ENCODE peak calls at places on chromosome 11, in four cellular contexts. Q is H1, N is HepG2, Y is GM12878. W is an unnamed sample. For H3K4me1, the result is how much of the 10 kb centered on the place peaks cover.

GRCh38 chr11:5043385-5043784 is 2.9 kb upstream of the OR52J3 start:
- DNase-seq in Q (no peak), Y (no peak), N (no peak), W (no peak)

GRCh38 chr11:100672483-100673038 is 14.5 kb upstream of the ARHGAP42 start:
- DNase-seq in Q (no peak), Y (no peak), N (no peak), W (no peak)

GRCh38 chr11:128448487-128448886 is 138.9 kb downstream of the ETS1 start:
- DNase-seq in Y (no peak), N (peak), Q (peak), W (no peak)

GRCh38 chr11:79055866-79056632 is 384.8 kb downstream of the TENM4 start:
- DNase-seq in Y (no peak), Q (no peak), N (no peak), W (no peak)

GRCh38 chr11:28738549-28738948 is 630.4 kb downstream of the METTL15 start:
- DNase-seq in Y (no peak), N (no peak), Q (no peak), W (no peak)

GRCh38 chr11:120316880-120317688 is 8.0 kb upstream of the TLCD5 start:
- DNase-seq in Y (no peak), Q (no peak), N (no peak), W (no peak)

GRCh38 chr11:68002943-68003845 is 703 bp downstream of the UNC93B1 start:
- DNase-seq in Q (no peak), Y (no peak), N (no peak), W (no peak)

GRCh38 chr11:118921121-118921928 is 4.4 kb downstream of the BCL9L start:
- DNase-seq in Q (no peak), Y (no peak), N (peak), W (no peak)

GRCh38 chr11:98625526-98625925 is 395.2 kb upstream of the CNTN5 start:
- DNase-seq in Q (no peak), N (no peak), Y (no peak), W (no peak)

GRCh38 chr11:122863704-122864326 is 18.7 kb upstream of the JHY start:
- DNase-seq in Y (no peak), N (no peak), Q (no peak), W (no peak)

GRCh38 chr11:74989269-74989655 is 529 bp downstream of the NEU3 start:
- DNase-seq in N (no peak), Q (no peak), Y (no peak), W (no peak)

GRCh38 chr11:113904379-113905101 is at the start of gene HTR3B:
- DNase-seq in Y (no peak), N (no peak), Q (no peak), W (no peak)

GRCh38 chr11:124762624-124763155 is 600 bp upstream of the ESAM start:
- DNase-seq in Q (no peak), Y (no peak), N (no peak), W (no peak)

GRCh38 chr11:11731311-11732083 is 109.7 kb upstream of the GALNT18 start:
- DNase-seq in Y (no peak), Q (no peak), N (no peak), W (no peak)

GRCh38 chr11:91272089-91272488 is 952.5 kb upstream of the FAT3 start:
- DNase-seq in Q (no peak), N (no peak), Y (no peak), W (no peak)

GRCh38 chr11:396948-397548 is 3.0 kb downstream of the PKP3 start:
- DNase-seq in Q (no peak), N (peak), Y (no peak), W (no peak)

GRCh38 chr11:67504023-67504949 is 877 bp downstream of the PITPNM1 start:
- DNase-seq in Q (no peak), N (no peak), Y (no peak), W (no peak)

GRCh38 chr11:62392944-62393628 is 25.7 kb upstream of the SCGB1A1 start:
- DNase-seq in Y (no peak), N (peak), Q (no peak), W (no peak)

GRCh38 chr11:30445056-30445455 is 122.2 kb downstream of the ARL14EP start:
- DNase-seq in Y (no peak), Q (no peak), N (no peak), W (no peak)

GRCh38 chr11:10605941-10606381 is 37.5 kb upstream of the LYVE1 start:
- DNase-seq in N (peak), Q (no peak), Y (no peak), W (peak)

GRCh38 chr11:31417816-31418215 is 48.2 kb downstream of the DNAJC24 start:
- DNase-seq in N (no peak), Q (no peak), Y (no peak), W (no peak)

GRCh38 chr11:8209208-8209807 is 40.5 kb upstream of the RIC3 start:
- DNase-seq in Q (no peak), Y (no peak), N (no peak), W (no peak)

GRCh38 chr11:43503417-43503816 is 144.7 kb downstream of the TTC17 start:
- DNase-seq in N (no peak), Y (no peak), Q (no peak), W (no peak)

GRCh38 chr11:117856892-117857291 is 19.6 kb downstream of the FXYD6 start:
- DNase-seq in Y (no peak), N (no peak), Q (no peak), W (no peak)

GRCh38 chr11:14189874-14190273 is 169.1 kb downstream of the RRAS2 start:
- DNase-seq in Y (no peak), Q (no peak), N (no peak), W (no peak)

GRCh38 chr11:123122341-123122740 is 60.4 kb upstream of the HSPA8 start:
- DNase-seq in Q (no peak), Y (no peak), N (no peak), W (no peak)

GRCh38 chr11:116312560-116313340 is 460.0 kb downstream of the BUD13 start:
- DNase-seq in N (no peak), Q (no peak), Y (no peak), W (no peak)

GRCh38 chr11:121437018-121437685 is 15.0 kb upstream of the SORL1 start:
- DNase-seq in Y (no peak), Q (no peak), N (no peak), W (no peak)

GRCh38 chr11:121249039-121249663 is 43.4 kb upstream of the SC5D start:
- DNase-seq in Q (no peak), N (peak), Y (no peak), W (peak)

GRCh38 chr11:121741954-121742361 is 289.2 kb upstream of the SORL1-AS1 start:
- DNase-seq in N (no peak), Y (no peak), Q (no peak), W (no peak)

GRCh38 chr11:103594283-103594682 is 442.2 kb upstream of the DDI1 start:
- DNase-seq in Q (no peak), Y (no peak), N (no peak), W (no peak)

GRCh38 chr11:111939836-111940604 is 2.9 kb downstream of the DIXDC1 start:
- DNase-seq in N (no peak), Q (no peak), Y (no peak), W (no peak)

GRCh38 chr11:129143335-129143734 is 48.8 kb downstream of the ARHGAP32 start:
- DNase-seq in Q (peak), Y (no peak), N (peak), W (no peak)

GRCh38 chr11:11155962-11156815 is 196.9 kb downstream of the CSNK2A3 start:
- DNase-seq in Q (peak), N (no peak), Y (no peak), W (no peak)

GRCh38 chr11:67632982-67633755 is 3.4 kb upstream of the NUDT8 start:
- DNase-seq in Q (no peak), N (no peak), Y (no peak), W (no peak)

GRCh38 chr11:40183073-40184064 is 1276.1 kb downstream of the LRRC4C start:
- DNase-seq in Q (no peak), N (no peak), Y (peak), W (no peak)

GRCh38 chr11:12841946-12842630 is 167.0 kb upstream of the RASSF10 start:
- DNase-seq in Y (no peak), Q (no peak), N (no peak), W (no peak)

GRCh38 chr11:64529559-64530520 is 61.2 kb upstream of the SLC22A12 start:
- DNase-seq in Y (no peak), Q (no peak), N (no peak), W (no peak)

GRCh38 chr11:808427-809286 is 1.1 kb upstream of the RPLP2 start:
- DNase-seq in N (peak), Q (no peak), Y (no peak), W (no peak)

GRCh38 chr11:66324626-66325025 is 7.8 kb upstream of the CD248 start:
- DNase-seq in N (no peak), Y (no peak), Q (no peak), W (no peak)

DNA sequence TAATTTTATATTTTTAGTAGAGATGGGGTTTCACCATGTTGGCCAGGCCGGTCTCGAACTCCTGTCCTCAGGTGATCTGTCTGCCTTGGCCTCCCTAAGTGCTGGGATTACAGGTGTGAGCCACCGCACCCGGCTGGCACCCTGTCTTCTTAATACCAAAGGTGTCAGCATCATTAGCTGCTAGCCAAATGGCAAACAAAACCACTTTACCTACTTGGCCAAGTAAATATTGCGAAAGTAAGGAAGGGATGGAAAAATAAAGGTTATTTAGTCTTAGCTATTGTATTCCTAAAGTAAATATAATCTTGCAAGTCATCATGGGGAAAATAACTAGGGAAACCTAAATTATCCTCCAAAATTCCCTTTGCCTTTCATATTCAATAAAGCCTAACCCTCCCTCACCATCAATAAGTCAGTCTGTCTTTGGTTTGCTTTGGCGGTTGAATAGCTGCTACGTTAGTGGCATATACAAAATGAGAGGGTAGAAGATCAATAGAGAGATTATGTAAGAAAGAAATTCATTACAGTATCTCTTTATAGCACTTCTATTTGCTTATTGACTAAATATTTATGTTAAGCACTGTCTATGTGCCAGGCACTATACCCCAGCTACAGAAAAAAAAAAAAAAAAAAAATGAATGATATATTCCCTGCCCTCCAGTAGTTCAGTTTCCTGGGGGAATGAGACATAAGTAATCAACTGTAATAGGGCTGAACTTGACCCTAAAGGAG is 40.2 kb upstream of the CFAP300 start:
- DNase-seq in Y (no peak), N (peak), Q (no peak), W (no peak)
- TF ChIP-seq YY1 in Y (no peak), N (no peak), Q (no peak), W (no peak)

GRCh38 chr11:60370811-60371297 is 7.5 kb upstream of the MS4A7 start:
- DNase-seq in Y (no peak), N (peak), Q (no peak), W (no peak)
- TF ChIP-seq SUZ12 in Y (no peak), N (no peak), Q (no peak), W (no peak)

GRCh38 chr11:2386591-2386990 is 9.5 kb downstream of the CD81 start:
- DNase-seq in Y (no peak), Q (no peak), N (no peak), W (no peak)

GRCh38 chr11:2390091-2390870 is 10.3 kb upstream of the TSSC4 start:
- DNase-seq in Y (no peak), Q (no peak), N (no peak), W (no peak)

GRCh38 chr11:2387266-2387982 is 10.3 kb downstream of the CD81 start:
- DNase-seq in N (no peak), Y (no peak), Q (no peak), W (no peak)

GRCh38 chr11:2389344-2390026 is 11.1 kb upstream of the TSSC4 start:
- DNase-seq in N (no peak), Q (no peak), Y (no peak), W (no peak)

GRCh38 chr11:2388431-2389024 is 11.4 kb downstream of the CD81 start:
- DNase-seq in Q (no peak), Y (no peak), N (no peak), W (no peak)
- H3K4me1 ChIP-seq in Q (under half), Y (half or more), N (under half), W (under half)

GRCh38 chr11:1876361-1877063 is 15.2 kb downstream of the PRR33 start:
- DNase-seq in N (peak), Q (peak), Y (no peak), W (peak)
- TF ChIP-seq YY1 in N (no peak), Q (no peak), Y (no peak), W (no peak)

DNA sequence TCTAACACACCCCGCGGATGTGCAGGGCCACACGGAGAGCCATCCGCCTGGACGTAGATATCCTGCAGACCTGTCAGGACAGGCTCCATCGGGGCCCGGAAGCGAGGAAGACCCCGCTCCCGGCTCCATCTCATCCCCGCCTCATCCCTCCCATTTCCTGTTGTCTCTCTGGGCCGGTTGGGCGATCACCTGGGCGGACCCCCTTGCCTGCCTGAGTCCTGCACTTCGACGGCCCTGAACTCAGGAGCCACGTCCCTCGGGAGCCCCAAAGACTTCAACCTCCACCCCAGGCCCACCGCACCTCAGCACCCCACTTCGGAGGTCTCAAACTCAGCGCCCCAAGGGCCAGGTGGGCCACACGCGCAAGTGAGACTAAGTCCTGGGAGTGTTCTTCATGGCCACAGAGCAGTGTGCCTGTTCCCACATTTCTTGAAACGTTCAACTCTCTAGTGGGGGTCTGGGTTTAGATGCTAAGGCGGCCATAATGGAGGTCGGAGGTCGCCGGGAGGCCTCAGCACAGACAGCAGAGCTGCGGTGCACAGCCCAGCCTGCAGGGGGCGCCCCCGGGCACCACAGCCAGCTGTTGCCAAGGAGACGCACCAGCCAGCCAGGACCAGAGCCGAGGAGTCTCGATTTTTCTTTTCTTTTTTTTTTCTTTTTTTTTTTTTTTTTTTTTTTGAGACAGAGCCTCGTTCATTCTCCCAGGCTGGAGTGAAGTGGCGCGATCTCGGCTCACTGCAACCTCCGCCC is 26.0 kb upstream of the FADD start:
- DNase-seq in Y (no peak), N (peak), Q (peak), W (peak)
- TF ChIP-seq SUZ12 in Y (no peak), N (no peak), Q (no peak), W (no peak)

W was measured in NT2/D1.